ENCODE peak calls at places on chromosomes 4 and X, in five cellular contexts. One of them, this sample, is unnamed.

GRCh38 chrX:52870041-52870440 is 2.2 kb upstream of the XAGE3 start:
- DNase-seq in central memory CD8-positive, alpha-beta T cell: no peak
- DNase-seq in effector memory CD4-positive, alpha-beta T cell: no peak
- DNase-seq in HEK293T: no peak
- DNase-seq in stimulated activated CD8-positive, alpha-beta memory T cell treated with anti-CD3 and anti-CD28 coated beads, Interleukin-15, amount 100 ng/mL, for 24 hours: no peak
- DNase-seq in this sample: no peak

GRCh38 chr4:106981431-106981830 is 54.7 kb downstream of the DKK2 start:
- DNase-seq in HEK293T: no peak
- DNase-seq in central memory CD8-positive, alpha-beta T cell: no peak
- DNase-seq in stimulated activated CD8-positive, alpha-beta memory T cell treated with anti-CD3 and anti-CD28 coated beads, Interleukin-15, amount 100 ng/mL, for 24 hours: no peak
- DNase-seq in effector memory CD4-positive, alpha-beta T cell: no peak
- DNase-seq in this sample: no peak

GRCh38 chr4:337143-337931 is at the start of gene ZNF141:
- DNase-seq in HEK293T: no peak
- DNase-seq in central memory CD8-positive, alpha-beta T cell: peak; percentile 78
- DNase-seq in effector memory CD4-positive, alpha-beta T cell: peak; percentile 89
- DNase-seq in stimulated activated CD8-positive, alpha-beta memory T cell treated with anti-CD3 and anti-CD28 coated beads, Interleukin-15, amount 100 ng/mL, for 24 hours: peak; percentile 65
- DNase-seq in this sample: no peak

GRCh38 chrX:64894454-64895038 is 81.7 kb downstream of the ZC4H2 start:
- DNase-seq in central memory CD8-positive, alpha-beta T cell: no peak
- DNase-seq in HEK293T: peak; percentile 50
- DNase-seq in effector memory CD4-positive, alpha-beta T cell: peak; percentile 6
- DNase-seq in stimulated activated CD8-positive, alpha-beta memory T cell treated with anti-CD3 and anti-CD28 coated beads, Interleukin-15, amount 100 ng/mL, for 24 hours: no peak
- DNase-seq in this sample: peak; percentile 2

GRCh38 chrX:63330681-63331080 is 20.5 kb downstream of the SPIN4 start:
- DNase-seq in HEK293T: no peak
- DNase-seq in stimulated activated CD8-positive, alpha-beta memory T cell treated with anti-CD3 and anti-CD28 coated beads, Interleukin-15, amount 100 ng/mL, for 24 hours: no peak
- DNase-seq in central memory CD8-positive, alpha-beta T cell: no peak
- DNase-seq in effector memory CD4-positive, alpha-beta T cell: no peak
- DNase-seq in this sample: no peak

GRCh38 chr4:103099691-103100392 is at the start of gene BDH2:
- DNase-seq in HEK293T: peak; percentile 79
- DNase-seq in central memory CD8-positive, alpha-beta T cell: no peak
- DNase-seq in stimulated activated CD8-positive, alpha-beta memory T cell treated with anti-CD3 and anti-CD28 coated beads, Interleukin-15, amount 100 ng/mL, for 24 hours: no peak
- DNase-seq in effector memory CD4-positive, alpha-beta T cell: peak; percentile 31
- DNase-seq in this sample: peak; percentile 1

GRCh38 chrX:150873616-150874015 is 24.9 kb downstream of the CD99L2 start:
- DNase-seq in effector memory CD4-positive, alpha-beta T cell: no peak
- DNase-seq in HEK293T: no peak
- DNase-seq in stimulated activated CD8-positive, alpha-beta memory T cell treated with anti-CD3 and anti-CD28 coated beads, Interleukin-15, amount 100 ng/mL, for 24 hours: no peak
- DNase-seq in central memory CD8-positive, alpha-beta T cell: no peak
- DNase-seq in this sample: peak; percentile 20

GRCh38 chrX:46553935-46554334 is 8.7 kb upstream of the ZNF674 start:
- DNase-seq in HEK293T: no peak
- DNase-seq in effector memory CD4-positive, alpha-beta T cell: no peak
- DNase-seq in stimulated activated CD8-positive, alpha-beta memory T cell treated with anti-CD3 and anti-CD28 coated beads, Interleukin-15, amount 100 ng/mL, for 24 hours: no peak
- DNase-seq in central memory CD8-positive, alpha-beta T cell: no peak
- DNase-seq in this sample: no peak

GRCh38 chr4:4990857-4991540 is 28.3 kb downstream of the CYTL1 start:
- DNase-seq in HEK293T: no peak
- DNase-seq in stimulated activated CD8-positive, alpha-beta memory T cell treated with anti-CD3 and anti-CD28 coated beads, Interleukin-15, amount 100 ng/mL, for 24 hours: no peak
- DNase-seq in central memory CD8-positive, alpha-beta T cell: no peak
- DNase-seq in effector memory CD4-positive, alpha-beta T cell: no peak
- DNase-seq in this sample: no peak

GRCh38 chr4:180913750-180914149 is 1329.5 kb upstream of the TENM3 start:
- DNase-seq in central memory CD8-positive, alpha-beta T cell: no peak
- DNase-seq in effector memory CD4-positive, alpha-beta T cell: no peak
- DNase-seq in stimulated activated CD8-positive, alpha-beta memory T cell treated with anti-CD3 and anti-CD28 coated beads, Interleukin-15, amount 100 ng/mL, for 24 hours: no peak
- DNase-seq in HEK293T: no peak
- DNase-seq in this sample: no peak

GRCh38 chr4:139454111-139454600 is at the start of gene RAB33B:
- DNase-seq in central memory CD8-positive, alpha-beta T cell: no peak
- DNase-seq in stimulated activated CD8-positive, alpha-beta memory T cell treated with anti-CD3 and anti-CD28 coated beads, Interleukin-15, amount 100 ng/mL, for 24 hours: no peak
- DNase-seq in effector memory CD4-positive, alpha-beta T cell: no peak
- DNase-seq in HEK293T: peak; percentile 18
- DNase-seq in this sample: no peak

GRCh38 chrX:40644175-40644574 is 3.2 kb downstream of the CXorf38 start:
- DNase-seq in effector memory CD4-positive, alpha-beta T cell: no peak
- DNase-seq in central memory CD8-positive, alpha-beta T cell: no peak
- DNase-seq in stimulated activated CD8-positive, alpha-beta memory T cell treated with anti-CD3 and anti-CD28 coated beads, Interleukin-15, amount 100 ng/mL, for 24 hours: no peak
- DNase-seq in HEK293T: no peak
- DNase-seq in this sample: no peak

GRCh38 chr4:37478151-37478550 is 208.0 kb downstream of the RELL1 start:
- DNase-seq in central memory CD8-positive, alpha-beta T cell: no peak
- DNase-seq in effector memory CD4-positive, alpha-beta T cell: no peak
- DNase-seq in stimulated activated CD8-positive, alpha-beta memory T cell treated with anti-CD3 and anti-CD28 coated beads, Interleukin-15, amount 100 ng/mL, for 24 hours: no peak
- DNase-seq in HEK293T: no peak
- DNase-seq in this sample: no peak